ENCODE peak calls at places on chromosomes 13 and 19, in five cellular contexts. G, X, H, F and N are unnamed samples.

GRCh38 chr19:35154535-35155406 is at the start of gene FXYD5:
- DNase-seq in G (no peak), X (no peak), H (no peak), F (no peak), N (peak)

GRCh38 chr13:35470671-35471465 is 5.6 kb downstream of the MAB21L1 start:
- DNase-seq in G (no peak), X (no peak), H (no peak), F (no peak), N (no peak)

GRCh38 chr13:31896427-31896826 is 135.1 kb upstream of the FRY start:
- DNase-seq in G (no peak), X (no peak), H (no peak), F (no peak), N (peak)

GRCh38 chr13:20170931-20171330 is 10.1 kb upstream of the GJA3 start:
- DNase-seq in G (no peak), X (no peak), H (no peak), F (no peak), N (no peak)

GRCh38 chr13:23505007-23505406 is 65.2 kb upstream of the TNFRSF19 start:
- DNase-seq in G (no peak), X (no peak), H (no peak), F (no peak), N (no peak)

GRCh38 chr13:99053636-99054233 is 75.9 kb upstream of the DOCK9 start:
- DNase-seq in G (no peak), X (no peak), H (no peak), F (no peak), N (no peak)

GRCh38 chr19:42563352-42564210 is 31.1 kb downstream of the CEACAM8 start:
- DNase-seq in G (peak), X (no peak), H (no peak), F (no peak), N (peak)

GRCh38 chr19:52188822-52189744 is 769 bp upstream of the PPP2R1A start:
- DNase-seq in G (no peak), X (no peak), H (no peak), F (peak), N (no peak)

GRCh38 chr19:6551607-6552450 is 21.0 kb downstream of the TNFSF9 start:
- DNase-seq in G (peak), X (peak), H (no peak), F (no peak), N (no peak)

GRCh38 chr19:10112895-10113591 is 1.6 kb downstream of the P2RY11 start:
- DNase-seq in G (peak), X (no peak), H (no peak), F (no peak), N (peak)

GRCh38 chr13:66958611-66959010 is 271.5 kb downstream of the PCDH9 start:
- DNase-seq in G (no peak), X (no peak), H (no peak), F (no peak), N (no peak)

GRCh38 chr13:109481046-109481445 is 305.3 kb downstream of the IRS2 start:
- DNase-seq in G (no peak), X (no peak), H (no peak), F (no peak), N (no peak)

GRCh38 chr13:107838592-107839161 is 376.7 kb downstream of the LIG4 start:
- DNase-seq in G (no peak), X (no peak), H (no peak), F (no peak), N (no peak)

GRCh38 chr13:26721251-26721939 is 39.2 kb downstream of the GPR12 start:
- DNase-seq in G (no peak), X (no peak), H (no peak), F (no peak), N (no peak)

GRCh38 chr19:28051047-28051446 is 1161.9 kb downstream of the UQCRFS1 start:
- DNase-seq in G (no peak), X (peak), H (no peak), F (no peak), N (no peak)

GRCh38 chr19:44912854-44913253 is 1.6 kb upstream of the APOC1 start:
- DNase-seq in G (peak), X (no peak), H (no peak), F (no peak), N (no peak)

GRCh38 chr13:99322297-99323103 is 15.3 kb upstream of the GPR183 start:
- DNase-seq in G (no peak), X (no peak), H (peak), F (no peak), N (no peak)

GRCh38 chr13:94122300-94122699 is 357.2 kb downstream of the DCT start:
- DNase-seq in G (no peak), X (no peak), H (no peak), F (no peak), N (no peak)

GRCh38 chr13:26377038-26377437 is 123.1 kb downstream of the CDK8 start:
- DNase-seq in G (peak), X (peak), H (no peak), F (peak), N (peak)

GRCh38 chr13:21330126-21330861 is 128.8 kb downstream of the ZDHHC20 start:
- DNase-seq in G (no peak), X (no peak), H (peak), F (no peak), N (no peak)

GRCh38 chr13:42753697-42754096 is 27.7 kb upstream of the FAM216B start:
- DNase-seq in G (no peak), X (no peak), H (no peak), F (no peak), N (no peak)

GRCh38 chr19:11435833-11436313 is 438 bp downstream of the PRKCSH start:
- DNase-seq in G (no peak), X (no peak), H (no peak), F (no peak), N (no peak)
- TF ChIP-seq SUZ12 in G (no peak), X (no peak), H (no peak), F (no peak), N (no peak)

GRCh38 chr13:30147380-30147779 is 160.0 kb downstream of the KATNAL1 start:
- DNase-seq in G (no peak), X (no peak), H (no peak), F (no peak), N (no peak)
- TF ChIP-seq SUZ12 in G (no peak), X (no peak), H (no peak), F (no peak), N (no peak)

GRCh38 chr19:49887653-49888477 is 8.8 kb downstream of the IL4I1 start:
- DNase-seq in G (no peak), X (no peak), H (no peak), F (no peak), N (no peak)
- TF ChIP-seq SUZ12 in G (no peak), X (no peak), H (no peak), F (no peak), N (no peak)

GRCh38 chr13:111159362-111160320 is 44.5 kb downstream of the ARHGEF7 start:
- DNase-seq in G (no peak), X (no peak), H (no peak), F (no peak), N (no peak)

GRCh38 chr13:111156421-111156820 is 41.3 kb downstream of the ARHGEF7 start:
- DNase-seq in G (no peak), X (no peak), H (no peak), F (no peak), N (no peak)

GRCh38 chr13:111160648-111161047 is 45.5 kb downstream of the ARHGEF7 start:
- DNase-seq in G (no peak), X (no peak), H (no peak), F (no peak), N (no peak)

GRCh38 chr13:111161601-111162600 is 46.8 kb downstream of the ARHGEF7 start:
- DNase-seq in G (no peak), X (no peak), H (no peak), F (no peak), N (no peak)

DNA sequence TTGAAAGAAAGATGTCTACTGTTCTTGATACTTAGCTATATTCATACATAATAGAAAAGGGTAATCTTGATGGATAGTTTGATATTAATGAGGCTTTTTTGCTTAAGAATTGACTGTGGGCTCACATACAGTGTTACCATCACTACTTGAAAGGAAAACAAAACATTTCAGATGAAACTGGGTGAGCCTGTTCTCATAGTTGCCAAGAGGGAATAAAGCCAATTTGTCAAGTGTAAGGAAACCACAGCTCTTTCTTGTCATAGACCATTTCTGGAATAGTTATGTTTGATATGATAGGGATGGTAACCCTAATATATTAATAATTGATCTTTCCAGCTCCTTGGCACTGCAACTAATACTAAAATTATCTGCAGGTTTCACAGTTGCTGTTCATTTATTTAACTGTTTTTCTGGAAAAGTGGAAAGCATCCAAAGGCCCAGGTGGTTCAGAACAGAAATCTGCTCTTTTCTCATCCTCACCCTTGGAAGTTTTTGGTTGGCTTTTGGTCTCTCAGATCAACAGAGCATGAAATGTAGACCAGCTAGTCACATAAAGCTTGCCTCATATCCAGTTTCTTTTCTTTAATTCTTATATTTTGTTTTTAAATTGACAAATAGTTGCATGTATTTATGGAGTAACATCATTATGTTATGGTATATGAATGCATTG is 43.2 kb downstream of the ARHGEF7 start:
- DNase-seq in G (no peak), X (no peak), H (no peak), F (no peak), N (no peak)
- TF ChIP-seq SUZ12 in G (no peak), X (no peak), H (no peak), F (no peak), N (no peak)

GRCh38 chr13:57627663-57628062 is 3.9 kb upstream of the PCDH17 start:
- DNase-seq in G (no peak), X (no peak), H (no peak), F (no peak), N (peak)
- TF ChIP-seq SUZ12 in G (no peak), X (no peak), H (no peak), F (no peak), N (no peak)

GRCh38 chr19:2242811-2243210 is 6.2 kb downstream of the SF3A2 start:
- DNase-seq in G (no peak), X (no peak), H (no peak), F (no peak), N (no peak)

GRCh38 chr19:2243274-2244121 is 5.6 kb upstream of the AMH start:
- DNase-seq in G (no peak), X (no peak), H (no peak), F (no peak), N (no peak)

GRCh38 chr19:2244122-2244411 is 5.1 kb upstream of the AMH start:
- DNase-seq in G (no peak), X (no peak), H (no peak), F (no peak), N (no peak)

GRCh38 chr19:2240881-2241760 is 4.5 kb downstream of the SF3A2 start:
- DNase-seq in G (no peak), X (no peak), H (no peak), F (no peak), N (no peak)

DNA sequence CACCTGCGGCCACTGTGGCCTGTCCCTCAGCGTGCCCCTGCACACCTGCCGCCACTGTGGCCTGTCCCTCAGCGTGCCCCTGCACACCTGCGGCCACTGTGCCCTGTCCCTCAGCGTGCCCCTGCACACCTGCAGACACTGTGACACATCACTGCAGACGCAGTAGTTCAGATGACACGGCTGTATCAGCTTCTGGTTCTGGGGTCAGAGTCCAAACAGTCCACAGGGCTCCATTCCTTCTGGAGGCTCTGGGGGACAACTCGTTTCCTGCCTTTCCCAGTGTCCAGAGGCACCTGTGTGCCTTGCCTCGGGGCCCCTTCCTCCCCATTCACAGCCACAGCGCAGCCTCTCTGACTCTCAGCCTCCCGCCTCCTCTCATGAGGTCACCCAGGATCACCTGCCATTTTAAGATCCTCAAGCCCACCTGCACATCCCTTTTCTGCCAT is 5.5 kb downstream of the SF3A2 start:
- DNase-seq in G (peak), X (no peak), H (no peak), F (no peak), N (no peak)
- TF ChIP-seq SUZ12 in G (no peak), X (no peak), H (no peak), F (no peak), N (no peak)